ENCODE peak calls at places on chromosomes 12 and 14, in four cellular contexts. One of them, this sample, is unnamed.

GRCh38 chr12:34406228-34406995 is 384.1 kb downstream of the ALG10 start:
- DNase-seq in PC-3: no peak
- DNase-seq in astrocyte of the cerebellum: no peak
- DNase-seq in activated B cell treated with CpG ODN at 0.5 μM for 24 hours: peak
- DNase-seq in this sample: no peak

GRCh38 chr12:102390068-102390467 is 90.3 kb downstream of the IGF1 start:
- DNase-seq in PC-3: no peak
- DNase-seq in activated B cell treated with CpG ODN at 0.5 μM for 24 hours: no peak
- DNase-seq in astrocyte of the cerebellum: no peak
- DNase-seq in this sample: no peak

GRCh38 chr14:91303091-91303923 is 58.8 kb upstream of the GPR68 start:
- DNase-seq in activated B cell treated with CpG ODN at 0.5 μM for 24 hours: no peak
- DNase-seq in PC-3: peak
- DNase-seq in astrocyte of the cerebellum: no peak
- DNase-seq in this sample: peak

GRCh38 chr14:90742709-90743108 is 73.5 kb downstream of the TTC7B start:
- DNase-seq in astrocyte of the cerebellum: no peak
- DNase-seq in activated B cell treated with CpG ODN at 0.5 μM for 24 hours: no peak
- DNase-seq in PC-3: no peak
- DNase-seq in this sample: no peak

GRCh38 chr12:96069511-96070231 is 34.3 kb upstream of the LTA4H start:
- DNase-seq in astrocyte of the cerebellum: no peak
- DNase-seq in activated B cell treated with CpG ODN at 0.5 μM for 24 hours: no peak
- DNase-seq in PC-3: no peak
- DNase-seq in this sample: no peak

GRCh38 chr14:34347683-34348082 is 114.4 kb downstream of the SPTSSA start:
- DNase-seq in activated B cell treated with CpG ODN at 0.5 μM for 24 hours: no peak
- DNase-seq in PC-3: no peak
- DNase-seq in astrocyte of the cerebellum: no peak
- DNase-seq in this sample: no peak

GRCh38 chr12:54564768-54565167 is 15.4 kb downstream of the PDE1B start:
- DNase-seq in activated B cell treated with CpG ODN at 0.5 μM for 24 hours: no peak
- DNase-seq in PC-3: no peak
- DNase-seq in astrocyte of the cerebellum: no peak
- DNase-seq in this sample: no peak

GRCh38 chr14:100825691-100826331 is at the start of gene MEG3:
- DNase-seq in astrocyte of the cerebellum: peak
- DNase-seq in PC-3: no peak
- DNase-seq in activated B cell treated with CpG ODN at 0.5 μM for 24 hours: no peak
- DNase-seq in this sample: no peak

GRCh38 chr14:102900631-102901571 is 21.6 kb upstream of the AMN start:
- DNase-seq in PC-3: no peak
- DNase-seq in astrocyte of the cerebellum: no peak
- DNase-seq in activated B cell treated with CpG ODN at 0.5 μM for 24 hours: no peak
- DNase-seq in this sample: no peak

GRCh38 chr14:80202888-80203562 is 8.3 kb downstream of the DIO2 start:
- DNase-seq in activated B cell treated with CpG ODN at 0.5 μM for 24 hours: no peak
- DNase-seq in PC-3: peak
- DNase-seq in astrocyte of the cerebellum: no peak
- DNase-seq in this sample: peak

GRCh38 chr12:66149702-66150398 is 19.3 kb upstream of the LLPH start:
- DNase-seq in PC-3: peak
- DNase-seq in activated B cell treated with CpG ODN at 0.5 μM for 24 hours: no peak
- DNase-seq in astrocyte of the cerebellum: no peak
- DNase-seq in this sample: peak

GRCh38 chr14:96702831-96703230 is 94.4 kb upstream of the VRK1 start:
- DNase-seq in PC-3: no peak
- DNase-seq in astrocyte of the cerebellum: no peak
- DNase-seq in activated B cell treated with CpG ODN at 0.5 μM for 24 hours: no peak
- DNase-seq in this sample: no peak
- TF ChIP-seq CTCF in PC-3: no peak
- TF ChIP-seq CTCF in astrocyte of the cerebellum: no peak
- TF ChIP-seq CTCF in activated B cell treated with CpG ODN at 0.5 μM for 24 hours: no peak
- TF ChIP-seq CTCF in this sample: no peak

GRCh38 chr12:124506145-124506831 is 61.1 kb downstream of the NCOR2 start:
- DNase-seq in PC-3: peak
- DNase-seq in astrocyte of the cerebellum: no peak
- DNase-seq in activated B cell treated with CpG ODN at 0.5 μM for 24 hours: no peak
- DNase-seq in this sample: peak
- TF ChIP-seq CTCF in PC-3: no peak
- TF ChIP-seq CTCF in astrocyte of the cerebellum: no peak
- TF ChIP-seq CTCF in activated B cell treated with CpG ODN at 0.5 μM for 24 hours: no peak
- TF ChIP-seq CTCF in this sample: no peak

DNA sequence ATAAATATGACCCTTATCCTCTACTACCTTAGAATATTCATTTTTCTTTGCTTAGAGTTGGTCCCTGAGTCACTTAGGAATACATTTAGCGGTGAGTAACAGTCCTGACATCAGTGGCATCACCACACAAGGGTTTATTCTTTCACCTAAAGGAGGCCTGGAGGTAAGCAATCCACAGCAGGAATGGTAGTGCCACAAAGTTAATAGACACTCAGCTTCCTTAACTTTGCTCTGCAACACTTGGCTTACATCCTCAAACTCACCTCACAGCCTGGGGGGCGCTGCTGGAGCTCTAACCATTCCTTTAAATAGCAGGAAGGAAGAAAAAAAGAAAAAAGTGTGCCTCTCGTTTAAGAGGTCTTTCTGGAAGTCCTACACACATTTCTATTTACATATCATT is 29.1 kb downstream of the BBOF1 start:
- DNase-seq in activated B cell treated with CpG ODN at 0.5 μM for 24 hours: no peak
- DNase-seq in PC-3: peak
- DNase-seq in astrocyte of the cerebellum: no peak
- DNase-seq in this sample: no peak
- TF ChIP-seq CTCF in activated B cell treated with CpG ODN at 0.5 μM for 24 hours: no peak
- TF ChIP-seq CTCF in PC-3: peak
- TF ChIP-seq CTCF in astrocyte of the cerebellum: peak
- TF ChIP-seq CTCF in this sample: no peak

DNA sequence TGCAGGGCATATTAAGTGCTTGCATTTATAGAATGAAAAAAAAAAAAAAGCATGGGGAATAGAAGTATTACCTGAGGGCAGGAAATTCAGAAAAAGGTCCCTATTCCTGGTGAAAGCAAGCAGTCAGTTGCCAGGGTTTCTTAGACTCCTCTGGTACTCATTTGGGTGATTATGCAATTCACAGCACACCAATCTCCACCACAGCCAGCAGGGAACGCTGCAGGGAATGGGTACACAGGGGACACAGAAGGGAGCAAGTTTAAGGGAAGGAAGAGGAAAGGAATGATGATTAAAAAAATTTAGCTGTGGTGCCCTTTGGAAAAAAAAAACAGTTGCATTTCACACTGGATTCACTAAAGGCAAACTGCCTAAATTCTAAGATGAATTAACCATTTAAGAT is 14.2 kb downstream of the BLTP3B start:
- DNase-seq in activated B cell treated with CpG ODN at 0.5 μM for 24 hours: no peak
- DNase-seq in astrocyte of the cerebellum: no peak
- DNase-seq in PC-3: peak
- DNase-seq in this sample: peak
- TF ChIP-seq CTCF in activated B cell treated with CpG ODN at 0.5 μM for 24 hours: no peak
- TF ChIP-seq CTCF in astrocyte of the cerebellum: peak
- TF ChIP-seq CTCF in PC-3: peak
- TF ChIP-seq CTCF in this sample: peak

GRCh38 chr12:10406725-10407124 is 2.8 kb downstream of the KLRC4 start:
- DNase-seq in astrocyte of the cerebellum: no peak
- DNase-seq in activated B cell treated with CpG ODN at 0.5 μM for 24 hours: no peak
- DNase-seq in PC-3: no peak
- DNase-seq in this sample: peak

GRCh38 chr12:10405294-10405693 is 4.3 kb downstream of the KLRC4 start:
- DNase-seq in PC-3: peak
- DNase-seq in activated B cell treated with CpG ODN at 0.5 μM for 24 hours: no peak
- DNase-seq in astrocyte of the cerebellum: no peak
- DNase-seq in this sample: no peak

GRCh38 chr12:10404798-10405197 is 4.8 kb downstream of the KLRC4 start:
- DNase-seq in astrocyte of the cerebellum: no peak
- DNase-seq in activated B cell treated with CpG ODN at 0.5 μM for 24 hours: no peak
- DNase-seq in PC-3: no peak
- DNase-seq in this sample: no peak

GRCh38 chr12:10409387-10409786 is at the start of gene KLRC4:
- DNase-seq in activated B cell treated with CpG ODN at 0.5 μM for 24 hours: no peak
- DNase-seq in PC-3: no peak
- DNase-seq in astrocyte of the cerebellum: no peak
- DNase-seq in this sample: peak

DNA sequence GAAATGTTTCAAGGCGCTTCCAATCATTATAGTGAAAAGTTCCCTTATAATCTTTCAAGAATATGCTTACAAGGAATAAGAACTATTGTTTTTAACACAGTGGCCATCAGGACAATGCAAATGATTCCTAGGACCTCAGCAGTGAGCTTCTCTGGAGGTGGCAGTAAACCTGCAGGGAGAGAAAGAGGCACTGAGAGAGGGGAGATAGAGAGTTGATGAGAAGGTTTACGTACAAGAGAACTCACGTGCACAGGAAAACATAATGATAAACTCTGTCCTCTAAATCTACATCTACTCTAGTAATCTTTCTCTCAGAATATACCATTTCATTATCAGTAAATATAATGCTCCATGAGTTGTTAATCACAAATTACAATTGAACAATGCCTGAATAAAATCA is 715 bp downstream of the KLRC4 start:
- DNase-seq in astrocyte of the cerebellum: no peak
- DNase-seq in activated B cell treated with CpG ODN at 0.5 μM for 24 hours: no peak
- DNase-seq in PC-3: no peak
- DNase-seq in this sample: no peak
- TF ChIP-seq CTCF in astrocyte of the cerebellum: no peak
- TF ChIP-seq CTCF in activated B cell treated with CpG ODN at 0.5 μM for 24 hours: no peak
- TF ChIP-seq CTCF in PC-3: no peak
- TF ChIP-seq CTCF in this sample: no peak

GRCh38 chr12:107014050-107014449 is 27.1 kb upstream of the MTERF2 start:
- DNase-seq in astrocyte of the cerebellum: no peak
- DNase-seq in PC-3: peak
- DNase-seq in activated B cell treated with CpG ODN at 0.5 μM for 24 hours: no peak
- DNase-seq in this sample: no peak
- TF ChIP-seq CTCF in astrocyte of the cerebellum: no peak
- TF ChIP-seq CTCF in PC-3: peak
- TF ChIP-seq CTCF in activated B cell treated with CpG ODN at 0.5 μM for 24 hours: no peak
- TF ChIP-seq CTCF in this sample: no peak

GRCh38 chr12:130952106-130952505 is 1.6 kb upstream of the ADGRD1 start:
- DNase-seq in PC-3: no peak
- DNase-seq in astrocyte of the cerebellum: no peak
- DNase-seq in activated B cell treated with CpG ODN at 0.5 μM for 24 hours: no peak
- DNase-seq in this sample: no peak
- TF ChIP-seq CTCF in PC-3: no peak
- TF ChIP-seq CTCF in astrocyte of the cerebellum: no peak
- TF ChIP-seq CTCF in activated B cell treated with CpG ODN at 0.5 μM for 24 hours: no peak
- TF ChIP-seq CTCF in this sample: no peak

GRCh38 chr12:123807670-123808069 is 45.6 kb downstream of the DNAH10 start:
- DNase-seq in PC-3: no peak
- DNase-seq in astrocyte of the cerebellum: no peak
- DNase-seq in activated B cell treated with CpG ODN at 0.5 μM for 24 hours: no peak
- DNase-seq in this sample: no peak

GRCh38 chr12:123813349-123813748 is 51.2 kb downstream of the DNAH10 start:
- DNase-seq in activated B cell treated with CpG ODN at 0.5 μM for 24 hours: no peak
- DNase-seq in PC-3: no peak
- DNase-seq in astrocyte of the cerebellum: no peak
- DNase-seq in this sample: no peak

GRCh38 chr12:123805119-123805518 is 43.0 kb downstream of the DNAH10 start:
- DNase-seq in PC-3: no peak
- DNase-seq in astrocyte of the cerebellum: no peak
- DNase-seq in activated B cell treated with CpG ODN at 0.5 μM for 24 hours: no peak
- DNase-seq in this sample: no peak

GRCh38 chr12:123807002-123807401 is 44.9 kb downstream of the DNAH10 start:
- DNase-seq in astrocyte of the cerebellum: no peak
- DNase-seq in activated B cell treated with CpG ODN at 0.5 μM for 24 hours: no peak
- DNase-seq in PC-3: no peak
- DNase-seq in this sample: no peak

GRCh38 chr12:123808167-123808566 is 46.1 kb downstream of the DNAH10 start:
- DNase-seq in activated B cell treated with CpG ODN at 0.5 μM for 24 hours: no peak
- DNase-seq in astrocyte of the cerebellum: no peak
- DNase-seq in PC-3: peak
- DNase-seq in this sample: no peak
- TF ChIP-seq CTCF in activated B cell treated with CpG ODN at 0.5 μM for 24 hours: no peak
- TF ChIP-seq CTCF in astrocyte of the cerebellum: peak
- TF ChIP-seq CTCF in PC-3: peak
- TF ChIP-seq CTCF in this sample: no peak

DNA sequence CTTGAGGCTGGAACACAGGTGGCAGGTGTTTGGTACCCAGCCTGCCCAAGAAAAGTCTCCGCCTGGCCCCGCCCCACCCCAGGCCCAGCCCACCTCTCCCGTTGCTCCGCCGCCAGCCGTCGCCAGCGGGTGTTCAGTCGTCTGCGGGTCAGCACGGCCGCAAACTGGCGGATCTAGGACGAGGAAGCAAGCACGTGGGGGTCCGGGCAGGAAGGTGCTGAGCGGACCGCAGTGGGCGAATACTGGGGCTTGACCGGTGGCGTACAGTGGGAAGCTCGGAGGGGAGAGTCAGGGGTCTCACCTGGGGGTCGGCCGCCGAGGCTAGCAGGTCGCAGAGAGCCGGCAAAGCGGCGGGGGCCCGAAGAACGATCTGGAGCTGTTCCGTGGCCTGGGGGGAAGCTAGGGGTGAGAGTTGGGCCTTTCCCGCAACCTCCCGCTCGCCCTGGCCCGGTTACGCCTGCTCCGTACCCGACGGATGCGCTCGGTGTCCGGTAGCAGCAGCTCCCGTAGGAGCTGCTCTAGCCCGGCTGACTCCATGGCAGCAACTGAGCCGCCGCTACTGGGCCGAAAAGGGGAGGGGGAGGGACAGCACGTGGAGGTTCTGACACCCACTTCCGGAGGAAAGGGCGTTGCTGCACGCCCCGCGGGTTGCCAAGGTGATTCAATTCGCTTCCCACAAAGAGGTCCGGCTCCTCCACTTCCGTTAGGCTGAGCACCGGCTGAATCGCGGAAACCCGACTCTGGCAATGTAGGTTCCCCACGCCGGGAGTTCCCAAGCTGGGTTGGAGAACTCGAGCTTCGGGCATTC is at the start of gene IPO4:
- DNase-seq in activated B cell treated with CpG ODN at 0.5 μM for 24 hours: peak
- DNase-seq in astrocyte of the cerebellum: peak
- DNase-seq in PC-3: peak
- DNase-seq in this sample: peak
- TF ChIP-seq CTCF in activated B cell treated with CpG ODN at 0.5 μM for 24 hours: no peak
- TF ChIP-seq CTCF in astrocyte of the cerebellum: no peak
- TF ChIP-seq CTCF in PC-3: no peak
- TF ChIP-seq CTCF in this sample: no peak

GRCh38 chr12:4579305-4580097 is 17.5 kb downstream of the DYRK4 start:
- DNase-seq in activated B cell treated with CpG ODN at 0.5 μM for 24 hours: no peak
- DNase-seq in PC-3: peak
- DNase-seq in astrocyte of the cerebellum: no peak
- DNase-seq in this sample: peak
- TF ChIP-seq CTCF in activated B cell treated with CpG ODN at 0.5 μM for 24 hours: no peak
- TF ChIP-seq CTCF in PC-3: no peak
- TF ChIP-seq CTCF in astrocyte of the cerebellum: peak
- TF ChIP-seq CTCF in this sample: peak

This sample was measured in HL-60.